ENCODE peak calls at places on chromosomes 7 and 10, in eight cellular contexts. A, D, I, U, C, Z, O and G are unnamed samples.

GRCh38 chr10:110192552-110192951 is 14.9 kb upstream of the MXI1 start:
- DNase-seq in O (no peak), U (no peak), Z (peak; percentile 82), D (no peak), A (no peak), I (peak; percentile 67), C (no peak), G (no peak)

GRCh38 chr7:155625557-155625956 is 18.9 kb upstream of the RBM33 start:
- DNase-seq in C (no peak), A (no peak), U (no peak), I (no peak), Z (no peak), D (no peak), O (no peak), G (no peak)

GRCh38 chr10:120286280-120286679 is 170.7 kb upstream of the PLPP4 start:
- DNase-seq in C (no peak), U (no peak), D (no peak), O (no peak), A (peak; percentile 43), I (no peak), Z (no peak), G (no peak)

GRCh38 chr7:30005511-30005910 is 15.9 kb upstream of the SCRN1 start:
- DNase-seq in O (no peak), D (no peak), I (no peak), C (peak; percentile 54), Z (no peak), U (no peak), A (no peak), G (no peak)

GRCh38 chr7:64879800-64880199 is 23.3 kb upstream of the ZNF273 start:
- DNase-seq in O (no peak), C (no peak), D (no peak), Z (no peak), A (no peak), U (peak; percentile 2), I (peak; percentile 21), G (no peak)

GRCh38 chr10:132346806-132347205 is 14.8 kb downstream of the LRRC27 start:
- DNase-seq in D (peak; percentile 67), Z (no peak), C (no peak), A (no peak), I (no peak), O (no peak), U (no peak), G (no peak)

GRCh38 chr7:54331311-54331710 is 210.9 kb upstream of the VSTM2A start:
- DNase-seq in U (no peak), Z (no peak), A (no peak), O (no peak), I (no peak), C (peak; percentile 26), D (no peak), G (no peak)

GRCh38 chr10:132319853-132320669 is 11.9 kb upstream of the LRRC27 start:
- DNase-seq in D (peak; percentile 49), O (peak; percentile 39), I (no peak), C (no peak), U (no peak), Z (no peak), A (no peak), G (no peak)

GRCh38 chr10:49076741-49077521 is 38.4 kb downstream of the VSTM4 start:
- DNase-seq in A (no peak), O (no peak), C (no peak), I (no peak), Z (no peak), D (peak; percentile 11), U (no peak), G (no peak)

GRCh38 chr7:55641273-55641691 is 69.0 kb upstream of the VOPP1 start:
- DNase-seq in A (no peak), I (peak; percentile 64), O (peak; percentile 62), C (peak; percentile 79), Z (peak; percentile 85), D (no peak), U (peak; percentile 8), G (no peak)

GRCh38 chr10:79018591-79019011 is 50.2 kb upstream of the ZMIZ1 start:
- DNase-seq in D (peak; percentile 44), U (no peak), Z (no peak), I (no peak), O (no peak), C (no peak), A (peak; percentile 40), G (peak; percentile 94)

GRCh38 chr10:112969542-112969941 is 19.5 kb downstream of the TCF7L2 start:
- DNase-seq in Z (no peak), O (no peak), D (no peak), C (no peak), A (no peak), U (no peak), I (peak; percentile 55), G (no peak)

GRCh38 chr10:96306516-96306915 is 2.3 kb downstream of the DNTT start:
- DNase-seq in I (no peak), D (peak; percentile 89), Z (no peak), C (no peak), A (peak; percentile 55), U (peak; percentile 39), O (no peak), G (no peak)

GRCh38 chr10:35289198-35289597 is 47.1 kb upstream of the CCNY start:
- DNase-seq in C (no peak), D (no peak), U (no peak), Z (no peak), O (no peak), A (no peak), I (no peak), G (no peak)

GRCh38 chr10:50614444-50615137 is 9.2 kb downstream of the SGMS1 start:
- DNase-seq in U (no peak), I (peak; percentile 88), D (no peak), O (peak; percentile 58), Z (peak; percentile 94), A (no peak), C (peak; percentile 31), G (no peak)

GRCh38 chr7:107792364-107792763 is 10.7 kb downstream of the SLC26A3 start:
- DNase-seq in I (no peak), O (no peak), U (no peak), C (no peak), Z (no peak), A (no peak), D (no peak), G (no peak)

GRCh38 chr10:47259521-47259920 is 40.5 kb upstream of the GDF10 start:
- DNase-seq in C (no peak), I (no peak), O (no peak), A (no peak), D (no peak), Z (no peak), U (no peak), G (no peak)

GRCh38 chr10:79138449-79139123 is 69.8 kb downstream of the ZMIZ1 start:
- DNase-seq in U (no peak), Z (no peak), C (no peak), O (no peak), A (no peak), I (no peak), D (no peak), G (no peak)

GRCh38 chr10:126191192-126191591 is 197.1 kb downstream of the ADAM12 start:
- DNase-seq in A (no peak), Z (no peak), D (no peak), U (no peak), I (no peak), C (no peak), O (no peak), G (no peak)

GRCh38 chr7:111642373-111642772 is 80.1 kb upstream of the IMMP2L start:
- DNase-seq in I (no peak), Z (no peak), O (no peak), D (no peak), C (no peak), A (no peak), U (no peak), G (no peak)

GRCh38 chr10:44564801-44565200 is 179.9 kb upstream of the CXCL12 start:
- DNase-seq in U (no peak), D (no peak), O (no peak), Z (no peak), A (no peak), C (no peak), I (no peak), G (no peak)

GRCh38 chr7:79590571-79591274 is 137.3 kb upstream of the MAGI2 start:
- DNase-seq in D (no peak), A (no peak), O (no peak), U (no peak), Z (no peak), C (no peak), I (no peak), G (no peak)

GRCh38 chr7:87475359-87476178 is at the start of gene ABCB4:
- DNase-seq in Z (peak; percentile 39), I (peak; percentile 60), A (peak; percentile 41), D (peak; percentile 84), O (no peak), C (peak; percentile 51), U (no peak), G (no peak)

GRCh38 chr10:78458983-78459638 is 425.4 kb downstream of the RPS24 start:
- DNase-seq in C (no peak), O (no peak), Z (no peak), A (no peak), U (no peak), I (peak; percentile 1), D (no peak), G (no peak)

GRCh38 chr7:150333659-150334058 is 7.8 kb downstream of the RARRES2 start:
- DNase-seq in I (no peak), Z (no peak), D (no peak), U (no peak), C (no peak), O (no peak), A (no peak), G (no peak)

GRCh38 chr10:122307669-122308486 is 36.8 kb downstream of the BTBD16 start:
- DNase-seq in A (no peak), I (peak; percentile 45), U (peak; percentile 66), O (peak; percentile 52), Z (no peak), C (no peak), D (no peak), G (peak; percentile 78)
- H3K4me1 ChIP-seq in A (peaks cover 13% of the 10 kb centered on the region), I (no peaks in the 10 kb centered on the region), U (no peaks in the 10 kb centered on the region), O (peaks cover 22% of the 10 kb centered on the region), Z (peaks cover 2% of the 10 kb centered on the region), C (no peaks in the 10 kb centered on the region), D (no peaks in the 10 kb centered on the region), G (peaks cover 40% of the 10 kb centered on the region)

DNA sequence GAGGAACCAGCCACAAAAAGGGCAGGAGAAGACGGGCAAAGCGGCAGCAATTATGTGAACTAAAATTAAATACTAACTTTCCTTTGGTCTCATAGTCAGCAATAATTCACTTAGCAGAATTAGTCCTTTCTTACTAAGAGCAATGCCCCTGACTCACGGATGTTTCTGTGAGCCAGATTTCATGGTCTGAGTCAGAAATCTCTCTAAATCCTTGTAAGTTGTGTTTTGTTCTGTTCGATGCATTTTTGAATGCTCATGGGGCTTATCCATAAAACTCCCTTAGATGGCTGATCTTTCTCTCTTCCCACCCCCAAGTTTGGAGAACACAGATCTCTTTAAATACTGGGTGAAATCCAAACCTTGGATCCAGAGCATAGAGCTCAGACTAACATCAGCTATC is 120.2 kb upstream of the RAB11FIP2 start:
- DNase-seq in C (no peak), Z (no peak), D (no peak), A (no peak), I (no peak), U (no peak), O (no peak), G (no peak)
- H3K4me3 ChIP-seq in C (no peak overlapping the region), Z (no peak overlapping the region), D (no peak overlapping the region), A (no peak overlapping the region), I (no peak overlapping the region), U (no peak overlapping the region), O (no peak overlapping the region), G (no peak overlapping the region)

GRCh38 chr7:70165477-70166170 is 567.3 kb downstream of the AUTS2 start:
- DNase-seq in C (no peak), D (no peak), U (no peak), A (no peak), Z (no peak), I (no peak), O (no peak), G (no peak)
- H3K27ac ChIP-seq in C (no peak overlapping the region), D (no peak overlapping the region), U (no peak overlapping the region), A (peak overlapping the region; percentile 48), Z (no peak overlapping the region), I (no peak overlapping the region), O (no peak overlapping the region), G (no peak overlapping the region)

GRCh38 chr7:121261207-121261884 is 67.5 kb upstream of the WNT16 start:
- DNase-seq in Z (no peak), A (no peak), O (no peak), I (no peak), U (no peak), C (no peak), D (no peak), G (no peak)
- H3K4me1 ChIP-seq in Z (peaks cover 18% of the 10 kb centered on the region), A (no peaks in the 10 kb centered on the region), O (no peaks in the 10 kb centered on the region), I (no peaks in the 10 kb centered on the region), U (no peaks in the 10 kb centered on the region), C (no peaks in the 10 kb centered on the region), D (no peaks in the 10 kb centered on the region), G (no peaks in the 10 kb centered on the region)